ENCODE peak calls at places on chromosome 14, in ten cellular contexts. One of them, this sample, is unnamed.

GRCh38 chr14:50031534-50032313 is 84.6 kb downstream of the VCPKMT start:
- DNase-seq in tibial nerve: peak; percentile 45
- DNase-seq in hypothalamus: no peak
- DNase-seq in stimulated activated naive CD4-positive, alpha-beta T cell: no peak
- DNase-seq in EH: peak; percentile 79
- DNase-seq in T-helper 1 cell: no peak
- DNase-seq in left ventricle myocardium superior: no peak
- DNase-seq in GM18507: no peak
- DNase-seq in stomach: no peak
- DNase-seq in left cardiac atrium: no peak
- DNase-seq in this sample: no peak

GRCh38 chr14:24065408-24065807 is 6.0 kb upstream of the CPNE6 start:
- DNase-seq in tibial nerve: no peak
- DNase-seq in GM18507: no peak
- DNase-seq in stomach: no peak
- DNase-seq in stimulated activated naive CD4-positive, alpha-beta T cell: no peak
- DNase-seq in left ventricle myocardium superior: no peak
- DNase-seq in EH: no peak
- DNase-seq in hypothalamus: no peak
- DNase-seq in T-helper 1 cell: no peak
- DNase-seq in left cardiac atrium: no peak
- DNase-seq in this sample: no peak

GRCh38 chr14:81990312-81990761 is 456.7 kb upstream of the SEL1L start:
- DNase-seq in EH: peak; percentile 42
- DNase-seq in hypothalamus: peak; percentile 2
- DNase-seq in T-helper 1 cell: peak; percentile 12
- DNase-seq in tibial nerve: peak; percentile 69
- DNase-seq in left cardiac atrium: no peak
- DNase-seq in stomach: peak; percentile 45
- DNase-seq in left ventricle myocardium superior: no peak
- DNase-seq in stimulated activated naive CD4-positive, alpha-beta T cell: no peak
- DNase-seq in GM18507: no peak
- DNase-seq in this sample: no peak

GRCh38 chr14:84527706-84528105 is 1002.2 kb upstream of the FLRT2 start:
- DNase-seq in T-helper 1 cell: no peak
- DNase-seq in tibial nerve: no peak
- DNase-seq in left ventricle myocardium superior: no peak
- DNase-seq in GM18507: no peak
- DNase-seq in stomach: no peak
- DNase-seq in EH: no peak
- DNase-seq in left cardiac atrium: no peak
- DNase-seq in hypothalamus: no peak
- DNase-seq in stimulated activated naive CD4-positive, alpha-beta T cell: no peak
- DNase-seq in this sample: no peak

GRCh38 chr14:76917759-76918175 is 91.6 kb downstream of the LRRC74A start:
- DNase-seq in stimulated activated naive CD4-positive, alpha-beta T cell: no peak
- DNase-seq in hypothalamus: no peak
- DNase-seq in EH: peak; percentile 27
- DNase-seq in stomach: peak; percentile 65
- DNase-seq in tibial nerve: no peak
- DNase-seq in left ventricle myocardium superior: peak; percentile 88
- DNase-seq in GM18507: no peak
- DNase-seq in left cardiac atrium: peak; percentile 73
- DNase-seq in T-helper 1 cell: no peak
- DNase-seq in this sample: no peak

GRCh38 chr14:85165091-85165490 is 364.9 kb upstream of the FLRT2 start:
- DNase-seq in tibial nerve: peak; percentile 8
- DNase-seq in stimulated activated naive CD4-positive, alpha-beta T cell: no peak
- DNase-seq in GM18507: no peak
- DNase-seq in EH: peak; percentile 0
- DNase-seq in stomach: no peak
- DNase-seq in T-helper 1 cell: no peak
- DNase-seq in left ventricle myocardium superior: no peak
- DNase-seq in left cardiac atrium: no peak
- DNase-seq in hypothalamus: no peak
- DNase-seq in this sample: no peak

GRCh38 chr14:81211844-81212243 is 8.9 kb downstream of the GTF2A1 start:
- DNase-seq in stimulated activated naive CD4-positive, alpha-beta T cell: no peak
- DNase-seq in hypothalamus: no peak
- DNase-seq in GM18507: no peak
- DNase-seq in EH: peak; percentile 37
- DNase-seq in left ventricle myocardium superior: peak; percentile 61
- DNase-seq in T-helper 1 cell: peak; percentile 15
- DNase-seq in stomach: no peak
- DNase-seq in left cardiac atrium: peak; percentile 43
- DNase-seq in tibial nerve: peak; percentile 18
- DNase-seq in this sample: no peak

GRCh38 chr14:44030963-44031362 is 476.1 kb downstream of the FSCB start:
- DNase-seq in stomach: no peak
- DNase-seq in stimulated activated naive CD4-positive, alpha-beta T cell: no peak
- DNase-seq in T-helper 1 cell: no peak
- DNase-seq in EH: no peak
- DNase-seq in GM18507: no peak
- DNase-seq in tibial nerve: no peak
- DNase-seq in left ventricle myocardium superior: no peak
- DNase-seq in hypothalamus: no peak
- DNase-seq in left cardiac atrium: no peak
- DNase-seq in this sample: no peak

GRCh38 chr14:86217523-86217922 is 687.6 kb downstream of the FLRT2 start:
- DNase-seq in GM18507: no peak
- DNase-seq in stomach: no peak
- DNase-seq in stimulated activated naive CD4-positive, alpha-beta T cell: no peak
- DNase-seq in left ventricle myocardium superior: no peak
- DNase-seq in left cardiac atrium: no peak
- DNase-seq in EH: no peak
- DNase-seq in hypothalamus: no peak
- DNase-seq in T-helper 1 cell: no peak
- DNase-seq in tibial nerve: no peak
- DNase-seq in this sample: no peak

GRCh38 chr14:92652413-92653151 is 95.8 kb downstream of the LGMN start:
- DNase-seq in tibial nerve: no peak
- DNase-seq in left ventricle myocardium superior: no peak
- DNase-seq in stimulated activated naive CD4-positive, alpha-beta T cell: no peak
- DNase-seq in hypothalamus: no peak
- DNase-seq in stomach: no peak
- DNase-seq in left cardiac atrium: no peak
- DNase-seq in T-helper 1 cell: peak; percentile 38
- DNase-seq in EH: no peak
- DNase-seq in GM18507: no peak
- DNase-seq in this sample: no peak

GRCh38 chr14:54221971-54222370 is 174.8 kb upstream of the CDKN3 start:
- DNase-seq in left cardiac atrium: no peak
- DNase-seq in EH: no peak
- DNase-seq in GM18507: no peak
- DNase-seq in stomach: no peak
- DNase-seq in T-helper 1 cell: no peak
- DNase-seq in stimulated activated naive CD4-positive, alpha-beta T cell: no peak
- DNase-seq in tibial nerve: no peak
- DNase-seq in hypothalamus: no peak
- DNase-seq in left ventricle myocardium superior: peak; percentile 40
- DNase-seq in this sample: no peak

GRCh38 chr14:104594310-104595046 is 10.1 kb downstream of the TMEM179 start:
- DNase-seq in EH: no peak
- DNase-seq in hypothalamus: no peak
- DNase-seq in tibial nerve: no peak
- DNase-seq in T-helper 1 cell: no peak
- DNase-seq in stimulated activated naive CD4-positive, alpha-beta T cell: no peak
- DNase-seq in GM18507: no peak
- DNase-seq in left cardiac atrium: peak; percentile 9
- DNase-seq in left ventricle myocardium superior: peak; percentile 23
- DNase-seq in stomach: no peak
- DNase-seq in this sample: no peak

GRCh38 chr14:35558680-35559079 is 24.7 kb downstream of the INSM2 start:
- DNase-seq in stomach: no peak
- DNase-seq in GM18507: no peak
- DNase-seq in left ventricle myocardium superior: no peak
- DNase-seq in tibial nerve: no peak
- DNase-seq in stimulated activated naive CD4-positive, alpha-beta T cell: no peak
- DNase-seq in EH: no peak
- DNase-seq in left cardiac atrium: no peak
- DNase-seq in hypothalamus: no peak
- DNase-seq in T-helper 1 cell: no peak
- DNase-seq in this sample: no peak

GRCh38 chr14:100649173-100649519 is 61.9 kb upstream of the BEGAIN start:
- DNase-seq in left cardiac atrium: no peak
- DNase-seq in tibial nerve: no peak
- DNase-seq in left ventricle myocardium superior: no peak
- DNase-seq in stomach: no peak
- DNase-seq in GM18507: no peak
- DNase-seq in hypothalamus: no peak
- DNase-seq in T-helper 1 cell: no peak
- DNase-seq in stimulated activated naive CD4-positive, alpha-beta T cell: no peak
- DNase-seq in EH: peak; percentile 80
- DNase-seq in this sample: no peak

GRCh38 chr14:77654001-77654431 is 37.6 kb upstream of the SPTLC2 start:
- DNase-seq in tibial nerve: no peak
- DNase-seq in EH: no peak
- DNase-seq in stimulated activated naive CD4-positive, alpha-beta T cell: no peak
- DNase-seq in T-helper 1 cell: no peak
- DNase-seq in left cardiac atrium: no peak
- DNase-seq in stomach: no peak
- DNase-seq in hypothalamus: no peak
- DNase-seq in left ventricle myocardium superior: no peak
- DNase-seq in GM18507: no peak
- DNase-seq in this sample: no peak

This sample was measured in left colon.